ENCODE peak calls at places on chromosomes 13 and 19, in four cellular contexts. Y is GM12878, W is K562, J is HepG2. S is an unnamed sample.

GRCh38 chr13:101325423-101325822 is 90.9 kb downstream of the NALCN start:
- DNase-seq in Y (no peak), W (no peak), J (no peak), S (no peak)

GRCh38 chr19:35791814-35792279 is 16.5 kb downstream of the ARHGAP33 start:
- DNase-seq in Y (no peak), W (no peak), J (no peak), S (no peak)

GRCh38 chr13:30739646-30740642 is 4.6 kb downstream of the ALOX5AP start:
- DNase-seq in Y (peak; percentile 76), W (peak; percentile 8), J (no peak), S (peak; percentile 52)

GRCh38 chr13:53276265-53276664 is 247.7 kb downstream of the OLFM4 start:
- DNase-seq in Y (no peak), W (no peak), J (no peak), S (no peak)

GRCh38 chr13:18964942-18965341 is 216.7 kb downstream of the TUBA3C start:
- DNase-seq in Y (no peak), W (no peak), J (no peak), S (no peak)

GRCh38 chr13:112837371-112838037 is 131.5 kb upstream of the MCF2L start:
- DNase-seq in Y (no peak), W (no peak), J (no peak), S (no peak)

GRCh38 chr13:21541980-21542379 is 62.0 kb downstream of the MICU2 start:
- DNase-seq in Y (no peak), W (peak; percentile 16), J (no peak), S (no peak)

GRCh38 chr19:294341-294818 is 3.2 kb upstream of the PLPP2 start:
- DNase-seq in Y (no peak), W (no peak), J (no peak), S (no peak)

GRCh38 chr19:34962945-34963530 is 991 bp downstream of the ZNF792 start:
- DNase-seq in Y (no peak), W (peak; percentile 35), J (no peak), S (no peak)

GRCh38 chr13:42600943-42601342 is 27.0 kb downstream of the TNFSF11 start:
- DNase-seq in Y (no peak), W (no peak), J (no peak), S (no peak)

GRCh38 chr13:39571502-39572092 is 31.4 kb downstream of the LHFPL6 start:
- DNase-seq in Y (no peak), W (no peak), J (no peak), S (no peak)

GRCh38 chr13:44068737-44069136 is 189.0 kb downstream of the LACC1 start:
- DNase-seq in Y (no peak), W (no peak), J (no peak), S (peak; percentile 13)

GRCh38 chr19:46746281-46746965 is at the start of gene STRN4:
- DNase-seq in Y (no peak), W (peak; percentile 72), J (no peak), S (no peak)

GRCh38 chr19:14361824-14362223 is 19.4 kb upstream of the ADGRE5 start:
- DNase-seq in Y (no peak), W (peak; percentile 71), J (no peak), S (no peak)

GRCh38 chr13:38394777-38395504 is 45.3 kb downstream of the UFM1 start:
- DNase-seq in Y (no peak), W (no peak), J (no peak), S (no peak)

GRCh38 chr19:11152318-11153062 is 3.1 kb downstream of the SPC24 start:
- DNase-seq in Y (no peak), W (no peak), J (no peak), S (no peak)

GRCh38 chr19:55578031-55578760 is 2.5 kb downstream of the ZNF579 start:
- DNase-seq in Y (no peak), W (no peak), J (no peak), S (no peak)

GRCh38 chr13:77563110-77563509 is 27.6 kb downstream of the SCEL start:
- DNase-seq in Y (no peak), W (no peak), J (peak; percentile 7), S (no peak)

GRCh38 chr13:113749956-113750355 is 9.1 kb upstream of the TMEM255B start:
- DNase-seq in Y (no peak), W (no peak), J (no peak), S (no peak)

GRCh38 chr19:41480336-41480735 is 37.4 kb downstream of the ERICH4 start:
- DNase-seq in Y (no peak), W (peak; percentile 12), J (no peak), S (no peak)

GRCh38 chr19:41479757-41480191 is 36.8 kb downstream of the ERICH4 start:
- DNase-seq in Y (no peak), W (peak; percentile 58), J (no peak), S (no peak)

GRCh38 chr19:41478171-41478570 is 35.2 kb downstream of the ERICH4 start:
- DNase-seq in Y (no peak), W (no peak), J (no peak), S (no peak)

GRCh38 chr19:41478875-41479756 is 36.2 kb downstream of the ERICH4 start:
- DNase-seq in Y (no peak), W (no peak), J (no peak), S (no peak)

DNA sequence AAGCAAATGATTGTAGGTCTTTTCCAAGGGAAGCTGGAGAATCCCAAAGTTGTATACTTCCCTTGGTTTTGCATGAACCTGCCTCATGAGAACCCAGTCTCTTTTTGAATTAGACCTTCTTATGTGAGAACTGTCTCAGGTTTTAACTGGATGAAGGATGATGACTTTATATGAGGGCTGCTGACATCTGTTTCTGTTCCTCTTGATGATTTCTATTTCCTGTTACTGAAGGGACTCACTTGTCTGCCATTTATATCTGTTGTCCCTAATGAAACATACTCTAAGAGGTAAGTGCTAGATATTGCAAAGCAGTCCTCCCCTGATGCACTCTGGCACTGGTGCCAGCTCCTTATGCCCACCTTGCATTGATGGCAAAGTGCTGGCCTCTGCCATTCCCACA is 33.6 kb downstream of the ERICH4 start:
- DNase-seq in Y (no peak), W (no peak), J (no peak), S (no peak)
- TF ChIP-seq ZBTB33 in Y (no peak), W (no peak), J (no peak), S (no peak)

DNA sequence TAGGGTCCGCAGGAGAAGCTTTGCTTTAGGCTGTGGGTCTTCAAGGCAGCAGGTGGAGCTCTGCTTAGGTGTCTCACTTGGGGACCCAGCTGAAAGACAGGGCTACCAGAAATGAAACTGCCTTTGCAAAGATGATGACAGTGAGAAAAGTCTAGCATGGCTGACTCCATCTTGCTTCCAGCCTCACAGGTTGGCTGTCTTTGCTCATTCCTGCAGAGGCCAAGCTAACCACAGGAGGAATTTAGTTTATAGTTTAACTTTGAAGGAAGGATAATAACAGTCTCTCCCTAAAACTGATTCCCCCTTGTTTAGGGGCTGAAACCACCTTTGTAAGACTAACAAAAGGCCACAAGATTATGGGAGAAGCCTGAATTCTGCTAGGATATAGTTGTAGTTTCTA is 252.4 kb downstream of the UQCRFS1 start:
- DNase-seq in Y (no peak), W (no peak), J (no peak), S (no peak)
- TF ChIP-seq SRF in Y (no peak), W (no peak), J (no peak), S (no peak)

GRCh38 chr19:45621389-45621788 is 17.8 kb downstream of the EML2 start:
- DNase-seq in Y (no peak), W (no peak), J (no peak), S (no peak)

GRCh38 chr19:45613926-45614725 is 12.1 kb upstream of the GPR4 start:
- DNase-seq in Y (peak; percentile 73), W (no peak), J (no peak), S (peak; percentile 84)

GRCh38 chr19:45621976-45622503 is 17.2 kb downstream of the EML2 start:
- DNase-seq in Y (no peak), W (no peak), J (no peak), S (no peak)

GRCh38 chr19:45616709-45617027 is 14.7 kb upstream of the GPR4 start:
- DNase-seq in Y (no peak), W (peak; percentile 40), J (no peak), S (no peak)

GRCh38 chr19:45615795-45616708 is 14.0 kb upstream of the GPR4 start:
- DNase-seq in Y (peak; percentile 48), W (peak; percentile 97), J (peak; percentile 62), S (peak; percentile 97)
- H3K4me3 ChIP-seq in Y (no peak overlapping the region), W (peak overlapping the region; percentile 33), J (no peak overlapping the region), S (peak overlapping the region; percentile 43)

DNA sequence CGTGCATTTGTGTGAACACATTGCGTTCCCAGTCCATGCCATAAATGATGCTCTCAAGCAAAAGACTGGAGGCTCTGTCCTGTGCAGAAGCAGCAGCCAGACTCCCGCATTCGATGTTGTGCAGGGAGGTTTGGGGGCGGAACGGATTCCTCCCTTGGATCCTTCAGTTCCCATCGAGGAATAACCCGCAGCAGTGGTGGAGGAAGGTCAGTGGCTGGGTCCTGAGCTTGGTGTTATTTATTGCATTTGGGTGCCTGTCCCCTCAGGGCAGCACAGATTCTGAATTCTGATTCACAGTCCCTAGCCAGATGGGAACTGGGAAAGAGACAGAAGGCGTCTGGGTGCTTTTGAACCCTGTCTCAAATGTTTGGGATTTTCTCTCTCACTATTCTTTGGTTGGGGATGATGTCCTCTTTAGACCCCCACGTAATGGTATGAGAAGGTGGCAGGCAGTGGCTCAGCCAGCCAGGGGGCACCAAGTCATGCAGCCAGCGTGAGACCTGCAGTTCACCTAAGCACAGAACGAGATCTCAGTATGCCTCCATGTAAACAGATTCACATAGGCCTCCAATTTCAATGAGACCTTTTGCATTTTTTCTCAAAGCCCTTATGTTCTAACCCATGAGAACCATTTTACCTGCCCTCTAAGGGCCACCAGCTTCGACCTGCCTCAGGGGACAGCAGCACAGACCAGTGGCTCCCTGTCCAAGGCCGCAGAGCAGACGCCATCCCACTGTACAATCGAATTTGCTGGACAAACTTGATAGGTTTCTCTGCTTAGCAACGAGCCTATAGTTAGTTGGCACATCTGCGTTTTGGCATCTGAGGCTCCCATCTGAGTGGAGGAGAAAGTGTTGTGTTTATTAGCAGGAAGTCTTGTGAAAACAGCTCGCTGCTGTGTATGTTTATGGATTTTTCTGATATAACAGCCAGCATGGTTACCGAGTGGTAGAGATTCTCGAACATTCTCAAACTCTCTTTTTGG is 17.8 kb downstream of the KCTD15 start:
- DNase-seq in Y (no peak), W (no peak), J (no peak), S (no peak)
- TF ChIP-seq ZBTB33 in Y (no peak), W (no peak), J (no peak), S (no peak)

DNA sequence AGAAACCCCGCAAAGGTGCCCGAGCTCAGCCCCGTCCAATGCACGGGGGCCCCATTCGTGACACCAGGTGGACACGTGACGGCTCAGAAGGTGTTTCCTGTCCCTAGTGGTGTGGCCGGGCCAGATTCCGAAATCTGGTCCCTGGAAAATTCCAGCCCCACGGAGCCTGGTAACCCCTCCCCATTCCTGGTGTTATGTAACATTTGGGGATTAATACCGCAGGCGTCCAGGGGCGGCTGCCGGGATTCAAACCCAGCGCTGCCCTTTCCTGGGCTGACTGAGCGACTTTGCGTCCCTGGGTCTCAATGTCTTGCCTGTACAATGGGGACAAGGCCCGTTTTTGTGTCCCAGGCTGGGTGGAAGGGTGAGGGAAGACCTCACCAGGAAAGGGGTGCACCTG is 1.0 kb upstream of the PLK5 start:
- DNase-seq in Y (no peak), W (no peak), J (no peak), S (no peak)
- TF ChIP-seq SRF in Y (no peak), W (no peak), J (no peak), S (no peak)

GRCh38 chr13:27921421-27921960 is 1.7 kb downstream of the PDX1 start:
- DNase-seq in Y (no peak), W (no peak), J (no peak), S (no peak)
- H3K4me3 ChIP-seq in Y (no peak overlapping the region), W (no peak overlapping the region), J (no peak overlapping the region), S (no peak overlapping the region)

GRCh38 chr19:19342086-19343015 is 21.7 kb downstream of the MAU2 start:
- DNase-seq in Y (no peak), W (peak; percentile 83), J (peak; percentile 44), S (peak; percentile 26)
- TF ChIP-seq ZBTB33 in Y (no peak), W (peak; percentile 58), J (peak; percentile 90), S (no peak)